ENCODE peak calls at places on chromosomes 16 and 17, in seven cellular contexts. P is activated naive CD8-positive, alpha-beta T cell treated with anti-CD3 and anti-CD28 coated beads, Interleukin-2, amount 10 ng/mL, durations not matched to agents 7 days and 5 days; W is gastroesophageal sphincter; O is Right ventricle myocardium superior; X is activated CD4-positive, alpha-beta T cell treated with anti-CD3 and anti-CD28 coated beads for 36 hours; V is right lobe of liver; R is aorta. K is an unnamed sample.

GRCh38 chr16:26015776-26016175 is 324.0 kb downstream of the HS3ST4 start:
- ATAC-seq in V (no peak), W (no peak), O (no peak), P (no peak), R (no peak), X (no peak), K (no peak)

GRCh38 chr16:66740533-66740932 is 10.9 kb downstream of the DYNC1LI2 start:
- ATAC-seq in R (peak), P (no peak), V (peak), O (peak), W (no peak), X (no peak), K (no peak)

GRCh38 chr17:66580178-66580577 is 254.7 kb upstream of the CACNG5 start:
- ATAC-seq in V (peak), R (peak), X (no peak), O (peak), P (no peak), W (peak), K (no peak)

GRCh38 chr17:47949951-47950350 is 7.7 kb downstream of the PRR15L start:
- ATAC-seq in W (no peak), V (peak), R (no peak), P (no peak), O (no peak), X (no peak), K (peak)

GRCh38 chr17:29177871-29178749 is 2.1 kb downstream of the MYO18A start:
- ATAC-seq in X (no peak), W (no peak), V (peak), O (no peak), P (no peak), R (no peak), K (no peak)

GRCh38 chr17:72515291-72516065 is 394.7 kb downstream of the SOX9 start:
- ATAC-seq in W (no peak), O (peak), P (no peak), X (no peak), R (no peak), V (no peak), K (peak)

GRCh38 chr16:85640606-85641005 is 27.5 kb downstream of the GSE1 start:
- ATAC-seq in P (no peak), W (no peak), V (no peak), R (no peak), O (no peak), X (no peak), K (no peak)

GRCh38 chr17:77371888-77372443 is 231.2 kb downstream of the SEC14L1 start:
- ATAC-seq in P (no peak), V (no peak), R (no peak), X (no peak), O (no peak), W (no peak), K (no peak)

GRCh38 chr16:65834680-65835079 is 531.8 kb upstream of the CDH5 start:
- ATAC-seq in P (no peak), W (no peak), R (no peak), X (no peak), V (no peak), O (no peak), K (no peak)

GRCh38 chr17:68794636-68795503 is 160.3 kb downstream of the ABCA8 start:
- ATAC-seq in R (peak), W (peak), V (peak), O (peak), X (no peak), P (no peak), K (no peak)

GRCh38 chr16:12544477-12545291 is 259.0 kb downstream of the CPPED1 start:
- ATAC-seq in R (no peak), W (no peak), O (no peak), X (no peak), P (no peak), V (no peak), K (no peak)

GRCh38 chr17:62761884-62762283 is 46.2 kb downstream of the MARCHF10 start:
- ATAC-seq in V (no peak), W (no peak), O (no peak), X (no peak), P (no peak), R (no peak), K (no peak)

GRCh38 chr17:37650419-37651003 is 7.3 kb upstream of the DDX52 start:
- ATAC-seq in R (no peak), W (no peak), P (no peak), V (peak), O (no peak), X (no peak), K (no peak)

GRCh38 chr16:4852221-4852872 is 5.1 kb downstream of the UBN1 start:
- ATAC-seq in W (no peak), X (no peak), O (no peak), R (no peak), P (no peak), V (no peak), K (no peak)

GRCh38 chr17:63622571-63623390 is 564 bp downstream of the MAP3K3 start:
- ATAC-seq in X (peak), O (peak), P (peak), W (peak), R (peak), V (peak), K (peak)

GRCh38 chr17:27618417-27618816 is 12.6 kb upstream of the LGALS9 start:
- ATAC-seq in W (no peak), R (no peak), X (no peak), P (no peak), O (no peak), V (no peak), K (no peak)

GRCh38 chr17:13917635-13918034 is 151.7 kb upstream of the COX10 start:
- ATAC-seq in V (no peak), O (no peak), P (no peak), R (no peak), W (no peak), X (no peak), K (peak)

GRCh38 chr16:12573300-12573699 is 230.4 kb downstream of the CPPED1 start:
- ATAC-seq in W (no peak), R (no peak), O (no peak), P (peak), V (no peak), X (no peak), K (peak)

GRCh38 chr17:74943808-74944522 is 8.3 kb downstream of the OTOP3 start:
- ATAC-seq in W (no peak), X (no peak), O (no peak), R (no peak), P (no peak), V (no peak), K (no peak)

GRCh38 chr17:59353106-59353854 is 21.8 kb downstream of the YPEL2 start:
- ATAC-seq in W (no peak), V (no peak), X (no peak), R (no peak), O (no peak), P (peak), K (no peak)

GRCh38 chr17:18008496-18009268 is 30.3 kb downstream of the ATPAF2 start:
- ATAC-seq in W (no peak), P (no peak), X (no peak), V (no peak), O (no peak), R (no peak), K (no peak)

GRCh38 chr17:40497704-40498103 is 3.7 kb downstream of the TNS4 start:
- ATAC-seq in R (no peak), X (no peak), O (no peak), P (no peak), V (no peak), W (no peak), K (no peak)

GRCh38 chr16:82506734-82507133 is 120.0 kb upstream of the CDH13 start:
- ATAC-seq in V (no peak), P (no peak), W (no peak), X (no peak), R (no peak), O (no peak), K (no peak)

GRCh38 chr16:17374668-17375255 is 96.0 kb downstream of the XYLT1 start:
- ATAC-seq in W (no peak), X (peak), O (no peak), P (no peak), V (no peak), R (no peak), K (no peak)

GRCh38 chr17:39813631-39814030 is 50.5 kb downstream of the IKZF3 start:
- ATAC-seq in X (peak), O (no peak), P (peak), R (no peak), W (no peak), V (peak), K (no peak)

K was measured in stimulated activated memory B cell treated with anti-CD40 and anti-IgM and Interleukin-4, amounts not matched to agents 10 μg/mL and 1 μg/mL and 100 μg/mL, for 72 hours.